ENCODE peak calls at places on chromosome 22, in seven cellular contexts. X is left ventricle myocardium inferior, S is BE2C, M is stomach, G is ovary, U is astrocyte, Q is A549. L is an unnamed sample. For H3K4me1, the result is how much of the 10 kb centered on the place peaks cover.

GRCh38 chr22:42944409-42944808 is 70.5 kb downstream of the PACSIN2 start:
- DNase-seq in Q (no peak), M (no peak), X (no peak), S (no peak), G (no peak), U (no peak), L (no peak)

GRCh38 chr22:32917577-32918375 is 116.3 kb downstream of the TIMP3 start:
- DNase-seq in U (no peak), M (no peak), G (no peak), Q (no peak), X (peak), S (peak), L (no peak)

GRCh38 chr22:38109391-38110000 is 988 bp downstream of the BAIAP2L2 start:
- DNase-seq in Q (peak), S (no peak), X (no peak), M (no peak), U (no peak), G (no peak), L (peak)

GRCh38 chr22:17726561-17727243 is 47.6 kb downstream of the BID start:
- DNase-seq in S (no peak), X (no peak), Q (no peak), U (peak), M (no peak), G (no peak), L (no peak)

GRCh38 chr22:32810241-32811133 is 9.0 kb downstream of the TIMP3 start:
- DNase-seq in G (no peak), Q (no peak), M (no peak), S (no peak), X (no peak), U (no peak), L (no peak)

GRCh38 chr22:21850660-21851059 is 16.8 kb downstream of the MAPK1 start:
- DNase-seq in S (no peak), Q (no peak), U (no peak), G (no peak), X (no peak), M (no peak), L (no peak)

GRCh38 chr22:21972293-21972779 is 10.3 kb downstream of the TOP3B start:
- DNase-seq in S (peak), U (no peak), X (no peak), G (no peak), Q (peak), M (no peak), L (peak)

GRCh38 chr22:19085233-19086043 is 36.8 kb downstream of the DGCR2 start:
- DNase-seq in U (no peak), X (no peak), S (no peak), G (no peak), M (no peak), Q (peak), L (no peak)

GRCh38 chr22:46574993-46575914 is 37.8 kb upstream of the CELSR1 start:
- DNase-seq in U (no peak), Q (peak), G (no peak), X (peak), S (peak), M (peak), L (peak)

GRCh38 chr22:39292002-39292401 is 27.4 kb downstream of the RPL3 start:
- DNase-seq in S (no peak), X (no peak), G (no peak), M (no peak), Q (peak), U (no peak), L (no peak)

GRCh38 chr22:38461414-38462081 is 6.3 kb upstream of the KDELR3 start:
- DNase-seq in G (peak), Q (peak), S (peak), U (peak), M (peak), X (peak), L (peak)

GRCh38 chr22:31046591-31047226 is 34.4 kb upstream of the SMTN start:
- DNase-seq in X (peak), U (no peak), M (peak), S (peak), Q (no peak), G (peak), L (no peak)

GRCh38 chr22:23896523-23897186 is 2.5 kb downstream of the MIF start:
- DNase-seq in U (no peak), X (no peak), Q (no peak), M (no peak), G (no peak), S (no peak), L (no peak)

GRCh38 chr22:24510694-24511625 is 15.8 kb downstream of the UPB1 start:
- DNase-seq in G (no peak), M (peak), X (peak), U (peak), Q (no peak), S (peak), L (no peak)

GRCh38 chr22:23279781-23280180 is 99.5 kb downstream of the BCR start:
- DNase-seq in M (no peak), S (no peak), G (no peak), U (peak), Q (no peak), X (no peak), L (no peak)

GRCh38 chr22:41540006-41540315 is 4.3 kb downstream of the POLR3H start:
- DNase-seq in U (no peak), S (no peak), M (no peak), Q (no peak), X (no peak), G (no peak), L (no peak)

GRCh38 chr22:37803636-37804371 is 3.9 kb upstream of the GCAT start:
- DNase-seq in M (no peak), Q (no peak), X (no peak), G (peak), S (no peak), U (no peak), L (no peak)

GRCh38 chr22:21447694-21448402 is 19.3 kb upstream of the TMEM191C start:
- DNase-seq in G (no peak), X (no peak), S (peak), U (no peak), M (peak), Q (peak), L (no peak)

GRCh38 chr22:20258584-20259335 is 9.4 kb downstream of the RTN4R start:
- DNase-seq in G (no peak), U (no peak), Q (no peak), X (no peak), S (no peak), M (no peak), L (no peak)

GRCh38 chr22:49154433-49154832 is 673.2 kb downstream of the BRD1 start:
- DNase-seq in U (no peak), G (no peak), S (no peak), Q (no peak), M (no peak), X (no peak), L (no peak)

GRCh38 chr22:32533265-32534068 is 58.9 kb downstream of the FBXO7 start:
- DNase-seq in X (no peak), S (no peak), G (no peak), U (peak), M (no peak), Q (no peak), L (no peak)

GRCh38 chr22:48528221-48528915 is 1299.3 kb downstream of the BRD1 start:
- DNase-seq in U (no peak), M (peak), X (no peak), Q (no peak), S (no peak), G (no peak), L (no peak)

GRCh38 chr22:47781427-47782111 is 1019.1 kb downstream of the TBC1D22A start:
- DNase-seq in G (no peak), S (no peak), X (no peak), M (no peak), U (no peak), Q (no peak), L (no peak)

GRCh38 chr22:43173566-43173965 is 13.4 kb downstream of the TTLL12 start:
- DNase-seq in M (no peak), Q (no peak), S (no peak), G (no peak), U (no peak), X (no peak), L (no peak)

GRCh38 chr22:39139933-39140332 is 12.5 kb downstream of the CBX7 start:
- DNase-seq in U (no peak), M (no peak), S (no peak), G (no peak), Q (no peak), X (no peak), L (no peak)

GRCh38 chr22:22995166-22995565 is 75.2 kb upstream of the GNAZ start:
- DNase-seq in S (no peak), Q (no peak), X (no peak), G (no peak), M (no peak), U (no peak), L (no peak)

GRCh38 chr22:22552630-22553029 is 6.4 kb downstream of the PRAME start:
- DNase-seq in G (no peak), X (no peak), U (no peak), Q (peak), S (peak), M (no peak), L (no peak)

GRCh38 chr22:31044262-31044861 is 36.8 kb upstream of the SMTN start:
- DNase-seq in M (peak), G (peak), X (peak), Q (no peak), S (no peak), U (peak), L (peak)

GRCh38 chr22:39594411-39594810 is 23.9 kb downstream of the CACNA1I start:
- DNase-seq in M (no peak), S (no peak), G (no peak), U (no peak), Q (no peak), X (no peak), L (no peak)

GRCh38 chr22:24883426-24883825 is 63.1 kb downstream of the LHFPL7 start:
- DNase-seq in X (no peak), Q (no peak), S (no peak), U (no peak), M (no peak), G (no peak), L (no peak)

GRCh38 chr22:39932918-39933649 is 27.1 kb upstream of the TMA7B start:
- DNase-seq in S (peak), G (no peak), U (no peak), Q (peak), M (peak), X (no peak), L (no peak)

GRCh38 chr22:42064629-42065028 is 6.0 kb downstream of the NAGA start:
- DNase-seq in Q (no peak), G (no peak), U (no peak), X (no peak), S (no peak), M (no peak), L (no peak)

GRCh38 chr22:27776410-27776958 is 25.1 kb downstream of the MN1 start:
- DNase-seq in U (peak), S (no peak), M (no peak), G (no peak), X (no peak), Q (no peak), L (no peak)

GRCh38 chr22:50188356-50188755 is 2.6 kb downstream of the TRABD start:
- DNase-seq in X (no peak), U (no peak), Q (no peak), S (no peak), M (no peak), G (no peak), L (peak)
- H3K4me1 ChIP-seq in X (half or more), U (under half), Q (under half), S (under half), M (half or more), G (under half), L (half or more)

GRCh38 chr22:44870021-44870420 is 117.6 kb downstream of the ARHGAP8 start:
- DNase-seq in M (no peak), X (no peak), S (peak), U (peak), Q (peak), G (no peak), L (no peak)
- TF ChIP-seq CTCF in M (no peak), X (no peak), S (no peak), U (no peak), Q (no peak), G (no peak), L (no peak)

GRCh38 chr22:35930933-35931332 is 97.7 kb downstream of the RBFOX2 start:
- DNase-seq in X (no peak), G (no peak), Q (peak), M (no peak), S (peak), U (peak), L (no peak)

GRCh38 chr22:35923026-35923425 is 105.6 kb downstream of the RBFOX2 start:
- DNase-seq in X (no peak), U (no peak), G (no peak), M (no peak), Q (no peak), S (no peak), L (no peak)

GRCh38 chr22:35928273-35928798 is 100.3 kb downstream of the RBFOX2 start:
- DNase-seq in Q (no peak), G (no peak), X (no peak), U (no peak), M (no peak), S (no peak), L (no peak)
- H3K4me3 ChIP-seq in Q (no peak), G (no peak), X (no peak), U (no peak), M (no peak), S (no peak), L (no peak)

GRCh38 chr22:36455571-36456458 is 25.6 kb downstream of the TXN2 start:
- DNase-seq in X (no peak), U (no peak), G (no peak), M (peak), Q (no peak), S (no peak), L (peak)
- H3K4me1 ChIP-seq in X (half or more), U (under half), G (under half), M (half or more), Q (under half), S (under half), L (half or more)